ENCODE peak calls at places on chromosome 5, in four cellular contexts. W is COR-L47, A is left lung, J is pulmonary artery endothelial cell. Z is an unnamed sample.

GRCh38 chr5:42949348-42950090 is 90.6 kb downstream of the ANXA2R start:
- DNase-seq in W (peak; percentile 79), A (peak; percentile 86), J (peak; percentile 77), Z (peak; percentile 82)

GRCh38 chr5:112957409-112957808 is 19.2 kb upstream of the DCP2 start:
- DNase-seq in W (no peak), A (no peak), J (no peak), Z (no peak)

GRCh38 chr5:160036243-160036642 is 27.3 kb downstream of the TTC1 start:
- DNase-seq in W (no peak), A (no peak), J (no peak), Z (no peak)

GRCh38 chr5:161921781-161922180 is 73.9 kb downstream of the GABRA1 start:
- DNase-seq in W (no peak), A (no peak), J (no peak), Z (no peak)

GRCh38 chr5:37837101-37838032 is 2.5 kb downstream of the GDNF start:
- DNase-seq in W (no peak), A (peak; percentile 88), J (peak; percentile 15), Z (peak; percentile 79)

GRCh38 chr5:74432240-74432639 is 208.3 kb downstream of the ENC1 start:
- DNase-seq in W (peak; percentile 64), A (no peak), J (no peak), Z (no peak)

GRCh38 chr5:141954193-141954592 is 3.8 kb downstream of the PCDH12 start:
- DNase-seq in W (no peak), A (no peak), J (no peak), Z (no peak)

GRCh38 chr5:756865-757345 is 27.6 kb downstream of the ZDHHC11B start:
- DNase-seq in W (no peak), A (peak; percentile 71), J (no peak), Z (no peak)

GRCh38 chr5:149268928-149269557 is 2.6 kb upstream of the AFAP1L1 start:
- DNase-seq in W (peak; percentile 35), A (no peak), J (no peak), Z (peak; percentile 74)

GRCh38 chr5:160312139-160312959 is at the start of gene CCNJL:
- DNase-seq in W (peak; percentile 72), A (peak; percentile 90), J (no peak), Z (no peak)

GRCh38 chr5:122942164-122942914 is 94.2 kb downstream of the PPIC start:
- DNase-seq in W (peak; percentile 55), A (no peak), J (peak; percentile 7), Z (peak; percentile 81)

GRCh38 chr5:132411382-132411925 is 41.9 kb downstream of the SLC22A5 start:
- DNase-seq in W (no peak), A (no peak), J (no peak), Z (no peak)

GRCh38 chr5:32690153-32690552 is 21.0 kb upstream of the NPR3 start:
- DNase-seq in W (no peak), A (no peak), J (no peak), Z (no peak)

GRCh38 chr5:162096448-162096847 is 28.9 kb downstream of the GABRG2 start:
- DNase-seq in W (no peak), A (no peak), J (no peak), Z (no peak)

GRCh38 chr5:179275941-179276837 is 69.1 kb downstream of the ADAMTS2 start:
- DNase-seq in W (no peak), A (peak; percentile 72), J (no peak), Z (peak; percentile 95)

GRCh38 chr5:122259995-122260394 is 52.0 kb upstream of the SNCAIP start:
- DNase-seq in W (no peak), A (no peak), J (no peak), Z (peak; percentile 82)

GRCh38 chr5:9557696-9558095 is 11.8 kb upstream of the SEMA5A start:
- DNase-seq in W (no peak), A (no peak), J (no peak), Z (peak; percentile 55)

GRCh38 chr5:150291388-150292385 is 2.1 kb upstream of the CAMK2A start:
- DNase-seq in W (no peak), A (no peak), J (no peak), Z (no peak)

GRCh38 chr5:136840601-136841000 is 475.3 kb upstream of the TRPC7 start:
- DNase-seq in W (no peak), A (no peak), J (no peak), Z (no peak)

GRCh38 chr5:124735169-124735858 is 11.1 kb downstream of the ZNF608 start:
- DNase-seq in W (no peak), A (no peak), J (no peak), Z (peak; percentile 78)

GRCh38 chr5:370959-371810 is 49.7 kb downstream of the AHRR start:
- DNase-seq in W (no peak), A (peak; percentile 40), J (no peak), Z (no peak)

GRCh38 chr5:146048994-146049703 is 56.2 kb downstream of the PLAC8L1 start:
- DNase-seq in W (peak; percentile 45), A (no peak), J (peak; percentile 33), Z (peak; percentile 90)

GRCh38 chr5:178434851-178435250 is 155.3 kb downstream of the COL23A1 start:
- DNase-seq in W (no peak), A (no peak), J (no peak), Z (no peak)

GRCh38 chr5:127561254-127561653 is 43.8 kb downstream of the PRRC1 start:
- DNase-seq in W (no peak), A (no peak), J (no peak), Z (peak; percentile 58)

GRCh38 chr5:96718635-96719077 is 56.5 kb downstream of the CAST start:
- DNase-seq in W (peak; percentile 66), A (peak; percentile 69), J (no peak), Z (no peak)

GRCh38 chr5:154788212-154788611 is 33.0 kb downstream of the LARP1 start:
- DNase-seq in W (no peak), A (no peak), J (no peak), Z (no peak)

GRCh38 chr5:176762489-176762888 is 47.9 kb upstream of the UNC5A start:
- DNase-seq in W (no peak), A (no peak), J (no peak), Z (no peak)

GRCh38 chr5:153827407-153827806 is 211.3 kb downstream of the FAM114A2 start:
- DNase-seq in W (no peak), A (no peak), J (no peak), Z (peak; percentile 5)

GRCh38 chr5:155699385-155699784 is 627.6 kb upstream of the SGCD start:
- DNase-seq in W (peak; percentile 13), A (no peak), J (no peak), Z (no peak)

GRCh38 chr5:149011084-149011483 is 51.8 kb downstream of the SH3TC2 start:
- DNase-seq in W (no peak), A (no peak), J (no peak), Z (peak; percentile 46)

Z was measured in fibroblast of the aortic adventitia.